ENCODE peak calls at places on chromosome 2, in four cellular contexts. L is HCT116, W is K562, D is HepG2. O is an unnamed sample.
A peak's percentile ranks its signal among the peaks of the same experiment; 100 is the strongest.

GRCh38 chr2:144409241-144409640 is 110.7 kb downstream of the ZEB2 start:
- DNase-seq in L (no peak), W (no peak), D (no peak), O (no peak)

GRCh38 chr2:145158051-145158586 is 638.2 kb upstream of the ZEB2 start:
- DNase-seq in L (no peak), W (no peak), D (no peak), O (no peak)

GRCh38 chr2:98382086-98382485 is 35.8 kb downstream of the CNGA3 start:
- DNase-seq in L (no peak), W (no peak), D (no peak), O (no peak)

GRCh38 chr2:66122491-66122890 is 312.4 kb upstream of the MEIS1 start:
- DNase-seq in L (no peak), W (no peak), D (no peak), O (no peak)

GRCh38 chr2:3453196-3453845 is 66.0 kb downstream of the ADI1 start:
- DNase-seq in L (no peak), W (no peak), D (no peak), O (no peak)

GRCh38 chr2:12787891-12788783 is 71.4 kb downstream of the TRIB2 start:
- DNase-seq in L (no peak), W (no peak), D (no peak), O (no peak)

GRCh38 chr2:128199141-128199540 is 108.1 kb downstream of the UGGT1 start:
- DNase-seq in L (no peak), W (no peak), D (no peak), O (no peak)

GRCh38 chr2:237380768-237381167 is 33.2 kb downstream of the COL6A3 start:
- DNase-seq in L (no peak), W (no peak), D (no peak), O (no peak)

GRCh38 chr2:219634951-219635751 is 7.7 kb downstream of the SLC4A3 start:
- DNase-seq in L (no peak), W (no peak), D (no peak), O (no peak)

GRCh38 chr2:95004702-95005101 is 20.8 kb upstream of the MAL start:
- DNase-seq in L (no peak), W (no peak), D (no peak), O (no peak)

GRCh38 chr2:132374551-132374950 is 42.1 kb upstream of the GPR39 start:
- DNase-seq in L (no peak), W (no peak), D (no peak), O (no peak)

GRCh38 chr2:229765721-229766120 is 51.4 kb upstream of the DNER start:
- DNase-seq in L (no peak), W (no peak), D (no peak), O (no peak)

GRCh38 chr2:172445851-172446250 is 18.5 kb downstream of the ITGA6 start:
- DNase-seq in L (no peak), W (no peak), D (no peak), O (no peak)

GRCh38 chr2:14633451-14634211 is 1.1 kb downstream of the LRATD1 start:
- DNase-seq in L (no peak), W (no peak), D (no peak), O (no peak)

GRCh38 chr2:194883711-194884110 is 773.3 kb upstream of the SLC39A10 start:
- DNase-seq in L (no peak), W (no peak), D (no peak), O (no peak)

GRCh38 chr2:95231723-95232122 is 24.4 kb downstream of the ZNF892 start:
- DNase-seq in L (peak; percentile 66), W (peak; percentile 57), D (peak; percentile 85), O (peak; percentile 45)

GRCh38 chr2:234490239-234491074 is 6.4 kb downstream of the ARL4C start:
- DNase-seq in L (no peak), W (no peak), D (no peak), O (no peak)

GRCh38 chr2:215693269-215693998 is 257.6 kb upstream of the FN1 start:
- DNase-seq in L (no peak), W (no peak), D (peak; percentile 93), O (no peak)

GRCh38 chr2:68482296-68482695 is 14.9 kb downstream of the APLF start:
- DNase-seq in L (no peak), W (no peak), D (no peak), O (no peak)

GRCh38 chr2:46145017-46145416 is 152.2 kb upstream of the EPAS1 start:
- DNase-seq in L (no peak), W (no peak), D (no peak), O (no peak)

GRCh38 chr2:124558277-124558676 is 533.2 kb downstream of the CNTNAP5 start:
- DNase-seq in L (no peak), W (no peak), D (no peak), O (no peak)

GRCh38 chr2:20224716-20225293 is at the start of gene SDC1:
- DNase-seq in L (no peak), W (peak; percentile 41), D (no peak), O (no peak)

GRCh38 chr2:201246280-201246679 is 14.1 kb upstream of the CASP8 start:
- DNase-seq in L (no peak), W (no peak), D (no peak), O (no peak)

GRCh38 chr2:20482711-20483110 is 35.8 kb downstream of the RHOB start:
- DNase-seq in L (no peak), W (no peak), D (no peak), O (no peak)

GRCh38 chr2:213150315-213150951 is 979 bp downstream of the IKZF2 start:
- DNase-seq in L (no peak), W (no peak), D (no peak), O (no peak)
- H3K27ac ChIP-seq in L (no peak overlapping the region), W (no peak overlapping the region), D (no peak overlapping the region), O (no peak overlapping the region)

GRCh38 chr2:101017371-101017770 is 15.3 kb downstream of the RPL31 start:
- DNase-seq in L (no peak), W (no peak), D (no peak), O (no peak)

GRCh38 chr2:101014264-101014857 is 12.3 kb downstream of the RPL31 start:
- DNase-seq in L (no peak), W (no peak), D (no peak), O (no peak)

GRCh38 chr2:101011152-101011551 is 9.1 kb downstream of the RPL31 start:
- DNase-seq in L (no peak), W (no peak), D (no peak), O (no peak)

GRCh38 chr2:101012054-101012705 is 10.1 kb downstream of the RPL31 start:
- DNase-seq in L (no peak), W (no peak), D (no peak), O (no peak)

GRCh38 chr2:101012706-101013181 is 10.7 kb downstream of the RPL31 start:
- DNase-seq in L (no peak), W (no peak), D (peak; percentile 50), O (no peak)
- H3K4me1 ChIP-seq in L (no peaks in the 10 kb centered on the region), W (no peaks in the 10 kb centered on the region), D (no peaks in the 10 kb centered on the region), O (peaks cover 40% of the 10 kb centered on the region)

DNA sequence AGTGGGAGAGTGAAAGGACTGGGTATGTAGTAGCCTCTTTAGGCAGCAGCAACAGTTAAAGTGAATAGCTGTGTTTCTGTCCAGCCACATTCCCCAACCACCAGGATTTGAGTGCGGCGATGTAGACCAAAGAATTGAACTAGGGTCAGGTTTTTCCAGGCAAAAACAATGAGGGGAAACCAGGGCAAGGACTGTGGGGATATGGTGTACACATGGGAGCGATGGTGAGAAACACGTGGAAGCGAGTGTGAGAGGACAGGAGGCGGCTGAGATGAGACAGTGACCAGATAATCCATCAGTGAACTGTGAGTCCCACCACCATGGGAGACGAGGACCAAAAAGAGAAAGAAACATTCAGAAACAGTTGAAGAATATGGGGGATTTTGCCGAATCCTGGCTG is 409.5 kb downstream of the TSN start:
- DNase-seq in L (no peak), W (no peak), D (no peak), O (no peak)
- TF ChIP-seq TCF7L2 in L (no peak), W (no peak), D (no peak), O (no peak)

DNA sequence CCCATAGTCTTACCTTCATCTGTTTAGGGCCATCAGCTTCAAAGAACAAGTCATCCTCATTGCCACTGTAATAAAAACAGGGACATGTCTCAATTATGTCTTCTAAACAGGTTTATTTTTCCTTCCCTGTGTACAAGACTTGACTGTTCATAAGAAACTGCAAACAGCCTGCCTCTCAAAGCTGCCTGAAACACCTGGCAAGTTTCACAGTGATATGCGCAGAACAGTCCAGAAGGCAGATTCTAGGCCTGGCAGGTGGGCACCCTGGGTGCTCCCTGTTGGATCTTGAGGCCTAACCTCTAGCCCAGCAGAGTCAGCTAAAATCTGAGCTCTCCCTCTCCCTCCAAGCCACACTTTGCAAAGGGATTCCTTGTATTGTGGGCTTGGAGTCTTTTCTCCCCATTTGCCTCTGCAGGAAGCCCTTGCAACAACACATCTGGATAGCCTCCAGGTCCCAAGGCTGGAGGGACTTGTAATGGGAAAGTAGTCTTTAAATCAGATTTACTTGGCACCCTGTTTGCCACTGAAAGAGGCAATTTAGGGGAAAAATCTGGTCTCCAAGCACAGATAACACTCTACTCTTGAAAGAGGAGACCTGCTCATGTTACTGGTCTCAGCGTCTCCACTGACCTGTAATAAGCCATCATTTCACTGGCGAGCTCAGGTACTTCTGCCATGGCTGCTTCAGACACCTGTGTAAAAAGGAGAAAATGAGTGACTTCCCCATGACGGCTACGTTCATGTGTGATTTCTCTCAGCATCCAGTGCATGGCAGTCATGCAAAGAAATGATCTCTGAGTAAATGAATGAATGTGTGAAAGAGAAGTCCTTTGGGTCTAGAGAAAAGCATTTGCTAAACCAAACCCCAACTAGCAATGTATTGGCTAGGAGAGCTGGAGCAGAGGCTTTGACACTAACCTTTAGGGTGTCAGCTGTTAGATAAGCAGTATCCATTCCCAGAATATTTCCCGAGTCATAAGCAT is 735 bp downstream of the IL1B start:
- DNase-seq in L (no peak), W (no peak), D (no peak), O (no peak)
- H3K27ac ChIP-seq in L (no peak overlapping the region), W (no peak overlapping the region), D (no peak overlapping the region), O (no peak overlapping the region)

GRCh38 chr2:106030287-106031268 is 163.5 kb downstream of the UXS1 start:
- DNase-seq in L (no peak), W (no peak), D (peak; percentile 90), O (no peak)
- H3K4me1 ChIP-seq in L (no peaks in the 10 kb centered on the region), W (no peaks in the 10 kb centered on the region), D (peaks cover 36% of the 10 kb centered on the region), O (no peaks in the 10 kb centered on the region)